ENCODE peak calls at places on chromosomes 5 and 9, in six cellular contexts. V is endothelial cell; W is RWPE1; C is BJ; G is CD8-positive, alpha-beta T cell; Y is GM20000. S is an unnamed sample.

GRCh38 chr5:126516852-126517251 is 78.2 kb downstream of the ALDH7A1 start:
- DNase-seq in V (no peak), W (no peak), C (no peak), G (no peak), Y (no peak), S (no peak)

GRCh38 chr9:114592356-114592755 is 4.8 kb downstream of the ATP6V1G1 start:
- DNase-seq in V (peak), W (peak), C (no peak), G (peak), Y (no peak), S (no peak)

GRCh38 chr5:41445937-41446563 is 64.4 kb downstream of the PLCXD3 start:
- DNase-seq in V (no peak), W (no peak), C (peak), G (no peak), Y (no peak), S (no peak)

GRCh38 chr5:38780950-38781349 is 64.9 kb upstream of the OSMR start:
- DNase-seq in V (no peak), W (peak), C (no peak), G (no peak), Y (no peak), S (no peak)

GRCh38 chr5:55533806-55534435 is 843 bp downstream of the PLPP1 start:
- DNase-seq in V (no peak), W (peak), C (no peak), G (no peak), Y (peak), S (no peak)

GRCh38 chr5:180305481-180305880 is 13.6 kb upstream of the MAPK9 start:
- DNase-seq in V (no peak), W (no peak), C (no peak), G (no peak), Y (no peak), S (no peak)

GRCh38 chr9:98380065-98380681 is 124.7 kb upstream of the TBC1D2 start:
- DNase-seq in V (peak), W (no peak), C (no peak), G (no peak), Y (peak), S (no peak)

GRCh38 chr9:108496866-108497265 is 358.9 kb downstream of the ACTL7B start:
- DNase-seq in V (no peak), W (no peak), C (no peak), G (no peak), Y (no peak), S (no peak)

GRCh38 chr9:69131682-69132081 is 42.4 kb upstream of the TJP2 start:
- DNase-seq in V (no peak), W (peak), C (peak), G (no peak), Y (no peak), S (no peak)

GRCh38 chr9:127336708-127337352 is 60.1 kb upstream of the SLC2A8 start:
- DNase-seq in V (no peak), W (peak), C (peak), G (no peak), Y (no peak), S (no peak)

GRCh38 chr9:31389075-31389474 is 995.4 kb upstream of the ACO1 start:
- DNase-seq in V (no peak), W (no peak), C (no peak), G (no peak), Y (no peak), S (no peak)

GRCh38 chr5:135263022-135263668 is 135.9 kb downstream of the MACROH2A1 start:
- DNase-seq in V (no peak), W (no peak), C (no peak), G (no peak), Y (no peak), S (no peak)

GRCh38 chr5:61202213-61202612 is 39.9 kb upstream of the SMIM15 start:
- DNase-seq in V (no peak), W (no peak), C (peak), G (no peak), Y (peak), S (no peak)

GRCh38 chr5:10057356-10057755 is 192.3 kb downstream of the ATPSCKMT start:
- DNase-seq in V (no peak), W (no peak), C (no peak), G (no peak), Y (no peak), S (no peak)

GRCh38 chr5:54180616-54181015 is 129.8 kb downstream of the ARL15 start:
- DNase-seq in V (no peak), W (no peak), C (peak), G (no peak), Y (no peak), S (no peak)

GRCh38 chr9:5949103-5949699 is 58.5 kb downstream of the MLANA start:
- DNase-seq in V (no peak), W (no peak), C (no peak), G (no peak), Y (no peak), S (no peak)

GRCh38 chr5:54518146-54519082 is 855 bp downstream of the SNX18 start:
- DNase-seq in V (peak), W (peak), C (no peak), G (peak), Y (peak), S (peak)

GRCh38 chr9:75109210-75109839 is 21.0 kb downstream of the OSTF1 start:
- DNase-seq in V (no peak), W (peak), C (no peak), G (no peak), Y (no peak), S (no peak)

GRCh38 chr5:64210866-64211265 is 45.2 kb downstream of the RNF180 start:
- DNase-seq in V (no peak), W (peak), C (peak), G (no peak), Y (no peak), S (no peak)

GRCh38 chr9:127572961-127573727 is 38.9 kb upstream of the STXBP1 start:
- DNase-seq in V (no peak), W (no peak), C (peak), G (no peak), Y (no peak), S (no peak)

GRCh38 chr5:130316971-130317421 is 412.7 kb downstream of the CHSY3 start:
- DNase-seq in V (no peak), W (no peak), C (no peak), G (no peak), Y (no peak), S (no peak)

GRCh38 chr5:116076496-116076895 is 8.3 kb upstream of the COMMD10 start:
- DNase-seq in V (no peak), W (no peak), C (no peak), G (no peak), Y (peak), S (no peak)

GRCh38 chr5:59607126-59607807 is 286.3 kb downstream of the PDE4D start:
- DNase-seq in V (no peak), W (no peak), C (no peak), G (no peak), Y (no peak), S (no peak)

GRCh38 chr5:17379188-17379951 is 118.7 kb upstream of the TAF11L2 start:
- DNase-seq in V (no peak), W (no peak), C (no peak), G (no peak), Y (no peak), S (no peak)

GRCh38 chr9:135479469-135480052 is at the start of gene PPP1R26:
- DNase-seq in V (no peak), W (peak), C (no peak), G (no peak), Y (peak), S (peak)

GRCh38 chr9:75064307-75065025 is 23.5 kb downstream of the NMRK1 start:
- DNase-seq in V (no peak), W (peak), C (no peak), G (no peak), Y (no peak), S (no peak)

GRCh38 chr9:92010705-92011536 is 60.9 kb upstream of the ROR2 start:
- DNase-seq in V (no peak), W (no peak), C (no peak), G (no peak), Y (no peak), S (no peak)

GRCh38 chr5:116045821-116046220 is 13.5 kb downstream of the ARL14EPL start:
- DNase-seq in V (no peak), W (no peak), C (no peak), G (no peak), Y (no peak), S (no peak)

GRCh38 chr9:134655101-134655500 is 13.5 kb downstream of the COL5A1 start:
- DNase-seq in V (no peak), W (no peak), C (no peak), G (no peak), Y (no peak), S (no peak)

GRCh38 chr9:130451509-130452388 is 7.0 kb downstream of the ASS1 start:
- DNase-seq in V (peak), W (peak), C (peak), G (no peak), Y (no peak), S (no peak)

GRCh38 chr9:16726023-16726422 is 144.4 kb downstream of the BNC2 start:
- DNase-seq in V (no peak), W (peak), C (no peak), G (no peak), Y (no peak), S (no peak)

GRCh38 chr9:36584626-36585460 is 12.1 kb downstream of the MELK start:
- DNase-seq in V (no peak), W (peak), C (no peak), G (no peak), Y (no peak), S (no peak)

GRCh38 chr5:94433393-94434149 is 184.8 kb downstream of the KIAA0825 start:
- DNase-seq in V (no peak), W (peak), C (peak), G (no peak), Y (no peak), S (no peak)

GRCh38 chr9:132610661-132611060 is 28.3 kb downstream of the BARHL1 start:
- DNase-seq in V (no peak), W (no peak), C (no peak), G (no peak), Y (no peak), S (no peak)

GRCh38 chr9:92140074-92140753 is 25.0 kb upstream of the SPTLC1 start:
- DNase-seq in V (peak), W (peak), C (no peak), G (peak), Y (peak), S (peak)

GRCh38 chr9:120915854-120916495 is 10.6 kb downstream of the TRAF1 start:
- DNase-seq in V (no peak), W (no peak), C (no peak), G (no peak), Y (no peak), S (no peak)

GRCh38 chr5:176529824-176530195 is 7.4 kb downstream of the RNF44 start:
- DNase-seq in V (no peak), W (no peak), C (no peak), G (peak), Y (peak), S (no peak)

DNA sequence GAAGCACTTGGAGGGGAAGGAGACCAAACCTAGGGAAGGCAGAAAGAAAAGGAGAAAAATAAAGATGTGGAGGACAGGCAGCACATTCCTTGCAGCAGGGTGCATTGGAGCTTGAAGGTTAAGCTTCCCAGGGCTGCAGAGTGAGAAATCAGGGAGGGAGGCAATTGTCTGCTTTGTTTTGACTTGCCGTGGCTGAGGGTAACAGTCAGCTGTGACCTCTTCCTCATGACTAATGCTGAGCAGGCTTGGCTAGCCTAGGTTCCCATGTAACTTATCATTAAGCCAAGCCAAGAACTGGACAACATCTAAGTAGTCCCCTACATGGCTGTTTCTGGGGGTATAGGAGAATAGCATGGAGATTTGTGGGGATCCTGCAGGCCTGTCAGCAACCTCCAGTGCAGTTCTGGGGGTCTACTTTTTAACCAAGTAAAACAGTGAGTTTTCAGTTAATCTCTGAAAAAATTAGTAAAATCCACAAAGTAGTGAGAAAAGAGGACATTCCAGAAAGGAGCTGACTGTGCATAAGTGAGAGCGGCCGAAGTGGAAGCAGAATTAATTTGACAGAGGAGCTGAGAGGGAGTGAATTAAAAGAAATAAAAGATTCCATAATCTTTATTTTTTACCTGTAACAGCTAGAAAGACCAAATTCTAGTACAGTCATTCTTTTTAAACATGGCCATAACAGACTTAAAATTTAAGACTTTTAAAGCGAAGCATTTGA is 149.0 kb downstream of the SGCD start:
- DNase-seq in V (no peak), W (peak), C (peak), G (no peak), Y (no peak), S (no peak)
- TF ChIP-seq CTCF in V (no peak), W (no peak), C (peak), G (no peak), Y (no peak), S (no peak)

GRCh38 chr5:155027993-155028629 is 14.6 kb downstream of the KIF4B start:
- DNase-seq in V (no peak), W (peak), C (no peak), G (no peak), Y (no peak), S (no peak)
- TF ChIP-seq CTCF in V (no peak), W (peak), C (no peak), G (no peak), Y (peak), S (peak)

GRCh38 chr9:35481347-35481975 is 8.4 kb upstream of the RUSC2 start:
- DNase-seq in V (peak), W (peak), C (no peak), G (no peak), Y (peak), S (no peak)
- TF ChIP-seq CTCF in V (peak), W (peak), C (peak), G (peak), Y (peak), S (peak)

GRCh38 chr5:172891716-172892421 is 57.8 kb downstream of the ERGIC1 start:
- DNase-seq in V (no peak), W (no peak), C (no peak), G (no peak), Y (no peak), S (no peak)
- TF ChIP-seq CTCF in V (no peak), W (no peak), C (no peak), G (no peak), Y (no peak), S (no peak)

GRCh38 chr5:174045470-174046025 is at the start of gene NSG2:
- DNase-seq in V (peak), W (peak), C (peak), G (no peak), Y (peak), S (peak)
- TF ChIP-seq CTCF in V (peak), W (peak), C (peak), G (no peak), Y (peak), S (peak)

GRCh38 chr5:154464435-154464834 is 13.6 kb downstream of the HAND1 start:
- DNase-seq in V (no peak), W (no peak), C (no peak), G (no peak), Y (no peak), S (no peak)

GRCh38 chr5:154460172-154460571 is 14.4 kb downstream of the SAP30L start:
- DNase-seq in V (no peak), W (no peak), C (no peak), G (no peak), Y (no peak), S (no peak)

GRCh38 chr5:154459015-154459414 is 13.2 kb downstream of the SAP30L start:
- DNase-seq in V (no peak), W (no peak), C (no peak), G (no peak), Y (no peak), S (no peak)

GRCh38 chr5:154465169-154465568 is 12.9 kb downstream of the HAND1 start:
- DNase-seq in V (no peak), W (peak), C (no peak), G (no peak), Y (no peak), S (no peak)

DNA sequence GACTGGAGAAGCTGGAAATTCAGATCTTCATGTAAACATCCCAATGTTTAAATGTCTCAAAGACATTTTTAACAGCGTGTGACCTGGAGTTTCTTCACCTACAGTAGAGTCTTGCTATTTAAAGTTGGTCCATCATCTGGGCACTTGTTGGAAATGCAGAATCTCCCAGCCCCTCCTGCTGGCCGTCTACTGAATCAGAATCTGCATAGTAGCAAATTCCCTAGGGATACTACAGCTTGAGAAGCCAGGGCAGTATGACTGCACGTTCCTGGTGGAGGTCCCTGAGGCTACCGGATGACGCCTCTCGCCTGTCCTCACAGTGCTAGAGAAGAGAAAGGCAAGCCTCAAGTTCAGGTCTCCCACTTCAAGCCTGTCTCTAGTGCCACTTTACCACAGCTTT is 15.7 kb downstream of the SAP30L start:
- DNase-seq in V (no peak), W (no peak), C (no peak), G (no peak), Y (no peak), S (no peak)
- TF ChIP-seq CTCF in V (peak), W (no peak), C (peak), G (no peak), Y (no peak), S (peak)

GRCh38 chr5:148969291-148969690 is 93.6 kb downstream of the SH3TC2 start:
- DNase-seq in V (no peak), W (no peak), C (no peak), G (no peak), Y (no peak), S (no peak)
- TF ChIP-seq CTCF in V (no peak), W (no peak), C (peak), G (no peak), Y (no peak), S (no peak)

GRCh38 chr9:38390851-38391250 is 1.7 kb upstream of the ALDH1B1 start:
- DNase-seq in V (no peak), W (no peak), C (no peak), G (no peak), Y (no peak), S (no peak)

GRCh38 chr9:38393128-38393809 is 767 bp downstream of the ALDH1B1 start:
- DNase-seq in V (no peak), W (peak), C (no peak), G (no peak), Y (peak), S (no peak)

GRCh38 chr9:38394419-38394818 is 1.9 kb downstream of the ALDH1B1 start:
- DNase-seq in V (no peak), W (no peak), C (no peak), G (no peak), Y (no peak), S (no peak)

GRCh38 chr9:38391278-38392118 is 1.0 kb upstream of the ALDH1B1 start:
- DNase-seq in V (no peak), W (no peak), C (no peak), G (no peak), Y (no peak), S (no peak)

GRCh38 chr9:38392235-38393127 is at the start of gene ALDH1B1:
- DNase-seq in V (peak), W (peak), C (peak), G (peak), Y (peak), S (peak)
- TF ChIP-seq CTCF in V (no peak), W (no peak), C (peak), G (no peak), Y (no peak), S (peak)

GRCh38 chr5:62342476-62342837 is 36.5 kb downstream of the KIF2A start:
- DNase-seq in V (no peak), W (no peak), C (no peak), G (no peak), Y (no peak), S (no peak)

GRCh38 chr5:62340979-62341378 is 35.0 kb downstream of the KIF2A start:
- DNase-seq in V (no peak), W (no peak), C (no peak), G (no peak), Y (no peak), S (no peak)

GRCh38 chr5:62341783-62342475 is 35.9 kb downstream of the KIF2A start:
- DNase-seq in V (no peak), W (no peak), C (no peak), G (no peak), Y (peak), S (no peak)

GRCh38 chr5:62343428-62343827 is 37.4 kb downstream of the KIF2A start:
- DNase-seq in V (no peak), W (no peak), C (no peak), G (no peak), Y (no peak), S (no peak)

DNA sequence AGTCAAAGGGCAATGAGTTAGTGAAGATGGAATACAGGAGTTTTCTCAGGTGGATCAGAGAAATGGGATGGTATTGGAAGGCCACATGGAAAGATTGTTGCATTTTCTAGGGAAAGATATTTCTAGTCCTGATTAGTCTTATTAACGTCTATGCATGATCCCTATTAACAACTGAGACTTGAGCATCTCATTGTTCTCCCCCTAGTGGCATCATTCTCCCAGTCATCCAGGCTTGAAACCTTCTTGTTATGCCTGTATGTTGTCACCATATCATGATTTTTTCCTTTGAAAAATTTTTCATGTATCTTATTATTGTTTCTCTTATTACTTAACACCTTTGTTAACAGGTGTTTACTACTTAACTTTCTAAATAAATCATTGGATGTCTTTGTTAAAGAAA is 34.4 kb downstream of the KIF2A start:
- DNase-seq in V (no peak), W (no peak), C (no peak), G (no peak), Y (no peak), S (no peak)
- TF ChIP-seq CTCF in V (no peak), W (no peak), C (peak), G (peak), Y (no peak), S (peak)